ENCODE peak calls at places on chromosomes 3 and 15, in eight cellular contexts. K is esophagus squamous epithelium, S is brain microvascular endothelial cell, J is endothelial cell of umbilical vein, V is cardiac muscle cell, T is psoas muscle, X is tibial artery, F is stomach. W is an unnamed sample.

GRCh38 chr15:70910958-70911357 is 18.3 kb downstream of the LRRC49 start:
- DNase-seq in F (no peak), S (no peak), J (no peak), X (no peak), T (no peak), K (no peak), V (peak), W (no peak)

GRCh38 chr3:193211984-193212383 is 29.0 kb upstream of the PLAAT1 start:
- DNase-seq in S (no peak), T (no peak), V (no peak), J (no peak), K (no peak), F (no peak), X (no peak), W (no peak)

GRCh38 chr15:98485451-98485850 is 162.9 kb upstream of the IGF1R start:
- DNase-seq in J (no peak), X (no peak), F (no peak), V (no peak), T (no peak), K (no peak), S (no peak), W (no peak)

GRCh38 chr3:127800508-127800907 is 21.8 kb downstream of the MGLL start:
- DNase-seq in S (peak), X (no peak), F (no peak), K (no peak), J (peak), T (no peak), V (no peak), W (peak)

GRCh38 chr3:124428372-124429128 is 301.7 kb upstream of the UMPS start:
- DNase-seq in V (no peak), K (no peak), S (no peak), X (no peak), J (peak), T (no peak), F (no peak), W (no peak)

GRCh38 chr15:36075333-36075732 is 504.1 kb upstream of the CDIN1 start:
- DNase-seq in X (no peak), T (no peak), F (no peak), V (no peak), K (no peak), J (no peak), S (no peak), W (no peak)

GRCh38 chr15:45307230-45307924 is 55.3 kb downstream of the SLC28A2 start:
- DNase-seq in F (no peak), X (no peak), K (no peak), V (no peak), T (no peak), J (peak), S (peak), W (peak)

GRCh38 chr3:43726511-43726910 is 35.8 kb downstream of the ABHD5 start:
- DNase-seq in J (no peak), S (peak), V (no peak), K (no peak), F (no peak), T (no peak), X (no peak), W (peak)

GRCh38 chr3:96977671-96978070 is 163.3 kb downstream of the EPHA6 start:
- DNase-seq in T (no peak), F (no peak), X (no peak), V (no peak), J (no peak), S (no peak), K (no peak), W (no peak)

GRCh38 chr3:40719660-40720287 is 195.0 kb downstream of the ZNF621 start:
- DNase-seq in V (peak), J (no peak), S (no peak), F (no peak), T (no peak), X (no peak), K (no peak), W (no peak)

GRCh38 chr3:58260733-58261132 is 23.1 kb downstream of the ABHD6 start:
- DNase-seq in K (no peak), T (no peak), S (peak), J (no peak), X (no peak), F (no peak), V (no peak), W (peak)

GRCh38 chr15:32872606-32873291 is 154.9 kb downstream of the GREM1 start:
- DNase-seq in V (no peak), S (no peak), X (peak), J (no peak), K (no peak), F (peak), T (no peak), W (no peak)

GRCh38 chr3:157329541-157329940 is 107.1 kb upstream of the PTX3 start:
- DNase-seq in S (no peak), T (no peak), K (no peak), V (no peak), F (no peak), X (no peak), J (no peak), W (no peak)

GRCh38 chr15:63860161-63860954 is 26.6 kb upstream of the HERC1 start:
- DNase-seq in X (no peak), S (no peak), F (no peak), T (no peak), K (no peak), J (no peak), V (no peak), W (no peak)

GRCh38 chr15:31129769-31130303 is 28.3 kb upstream of the TRPM1 start:
- DNase-seq in F (no peak), V (no peak), X (no peak), J (no peak), S (no peak), T (no peak), K (no peak), W (peak)

GRCh38 chr3:158991146-158991705 is 189.4 kb downstream of the MFSD1 start:
- DNase-seq in X (no peak), K (no peak), V (no peak), S (no peak), T (no peak), F (peak), J (no peak), W (no peak)

GRCh38 chr3:184016169-184016570 is 1.5 kb downstream of the ABCC5 start:
- DNase-seq in X (no peak), J (no peak), S (no peak), K (no peak), V (peak), F (no peak), T (no peak), W (peak)

GRCh38 chr3:184629555-184630160 is 68.1 kb downstream of the EPHB3 start:
- DNase-seq in J (no peak), X (no peak), T (no peak), F (peak), V (peak), S (no peak), K (no peak), W (peak)

GRCh38 chr3:46162975-46163550 is 45.0 kb downstream of the CCR1 start:
- DNase-seq in V (no peak), K (no peak), F (no peak), T (peak), S (no peak), X (no peak), J (no peak), W (no peak)

GRCh38 chr3:123370819-123371218 is 78.1 kb downstream of the ADCY5 start:
- DNase-seq in X (no peak), S (no peak), T (no peak), J (no peak), V (no peak), K (no peak), F (no peak), W (no peak)

GRCh38 chr3:114207768-114208167 is 28.9 kb upstream of the DRD3 start:
- DNase-seq in S (no peak), X (no peak), K (no peak), F (no peak), V (no peak), T (no peak), J (no peak), W (no peak)

GRCh38 chr15:69664572-69665326 is 212.1 kb downstream of the RPLP1 start:
- DNase-seq in K (no peak), V (no peak), F (no peak), T (no peak), J (no peak), X (no peak), S (no peak), W (no peak)

GRCh38 chr3:147656023-147656422 is 246.9 kb downstream of the ZIC1 start:
- DNase-seq in T (no peak), K (no peak), S (peak), V (no peak), J (no peak), X (no peak), F (no peak), W (no peak)

GRCh38 chr3:30124435-30125390 is 481.7 kb upstream of the TGFBR2 start:
- DNase-seq in K (no peak), V (peak), X (no peak), J (no peak), F (no peak), T (no peak), S (peak), W (no peak)

GRCh38 chr3:55061619-55062018 is 133.8 kb upstream of the LRTM1 start:
- DNase-seq in S (no peak), J (no peak), K (no peak), V (no peak), T (no peak), X (no peak), F (no peak), W (no peak)

GRCh38 chr3:112514527-112515128 is 15.4 kb upstream of the BTLA start:
- DNase-seq in K (no peak), V (no peak), F (no peak), T (no peak), J (no peak), S (peak), X (no peak), W (no peak)

GRCh38 chr15:84685304-84685703 is 27.3 kb upstream of the NMB start:
- DNase-seq in F (no peak), J (no peak), S (peak), T (peak), X (peak), K (no peak), V (no peak), W (peak)

GRCh38 chr3:27723803-27724458 is 1.8 kb upstream of the EOMES start:
- DNase-seq in J (no peak), V (no peak), T (no peak), F (no peak), S (no peak), K (no peak), X (no peak), W (peak)

GRCh38 chr3:178446054-178446453 is 90.2 kb upstream of the KCNMB2 start:
- DNase-seq in F (no peak), T (no peak), S (no peak), J (no peak), K (no peak), V (no peak), X (no peak), W (no peak)

GRCh38 chr15:70013647-70014310 is 83.9 kb downstream of the TLE3 start:
- DNase-seq in K (no peak), X (no peak), S (no peak), J (no peak), F (no peak), V (no peak), T (no peak), W (peak)

GRCh38 chr3:187871204-187871591 is 125.9 kb upstream of the BCL6 start:
- DNase-seq in S (no peak), X (no peak), T (no peak), F (no peak), K (no peak), V (no peak), J (no peak), W (no peak)

GRCh38 chr15:67746022-67746421 is 79.3 kb upstream of the SKOR1 start:
- DNase-seq in K (no peak), X (no peak), S (no peak), F (no peak), T (no peak), V (no peak), J (no peak), W (peak)

GRCh38 chr15:40873625-40874561 is at the start of gene RHOV:
- DNase-seq in K (no peak), S (peak), J (peak), V (peak), X (peak), T (peak), F (peak), W (peak)

GRCh38 chr3:16877527-16877926 is 7.2 kb upstream of the PLCL2 start:
- DNase-seq in X (no peak), K (no peak), T (no peak), J (no peak), V (no peak), F (no peak), S (no peak), W (no peak)

GRCh38 chr3:194561306-194561974 is 71.8 kb downstream of the TMEM44 start:
- DNase-seq in K (no peak), T (no peak), X (no peak), F (no peak), V (no peak), S (no peak), J (peak), W (peak)

GRCh38 chr3:31740397-31740796 is 207.7 kb downstream of the STT3B start:
- DNase-seq in T (no peak), K (no peak), X (no peak), F (no peak), S (no peak), V (no peak), J (no peak), W (no peak)
- H3K27ac ChIP-seq in T (no peak), K (no peak), X (no peak), F (no peak), S (no peak), V (no peak), J (no peak), W (no peak)

GRCh38 chr15:90101969-90102890 is at the start of gene IDH2:
- DNase-seq in V (peak), J (peak), K (no peak), X (peak), T (peak), F (peak), S (peak), W (peak)
- TF ChIP-seq CTCF in V (no peak), J (no peak), K (no peak), X (no peak), T (peak), F (no peak), S (no peak), W (no peak)

GRCh38 chr3:57076422-57076951 is 16.0 kb downstream of the SPATA12 start:
- DNase-seq in J (no peak), V (no peak), K (no peak), T (no peak), X (no peak), S (no peak), F (no peak), W (no peak)
- H3K27ac ChIP-seq in J (no peak), V (no peak), K (no peak), T (no peak), X (no peak), S (no peak), F (no peak), W (no peak)

DNA sequence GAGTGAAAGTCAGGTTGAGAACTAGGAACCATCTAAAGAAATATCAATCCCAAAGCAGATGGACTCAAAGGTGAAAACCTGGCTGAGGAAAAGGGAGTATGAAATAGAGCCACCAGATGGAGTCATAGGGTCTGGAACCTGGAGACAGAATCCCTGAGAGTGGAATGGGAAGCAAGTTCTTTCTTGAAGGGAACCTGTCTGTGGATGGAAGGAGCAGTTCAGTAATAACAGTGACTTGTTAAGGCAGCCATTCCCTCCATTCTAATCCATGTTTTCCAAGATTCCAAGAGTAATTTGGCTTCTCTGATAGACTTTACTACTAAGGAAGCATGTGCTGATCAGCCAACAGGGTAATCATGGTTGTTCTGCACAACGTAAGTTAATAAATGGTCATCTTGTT is 22.5 kb upstream of the AQP9 start:
- DNase-seq in J (peak), K (no peak), X (no peak), T (no peak), V (no peak), S (no peak), F (no peak), W (no peak)
- TF ChIP-seq CTCF in J (peak), K (no peak), X (no peak), T (no peak), V (peak), S (peak), F (no peak), W (peak)

GRCh38 chr3:14143271-14143605 is 18.4 kb downstream of the TMEM43 start:
- DNase-seq in F (no peak), X (no peak), T (no peak), V (no peak), K (no peak), S (peak), J (no peak), W (peak)
- H3K27ac ChIP-seq in F (no peak), X (peak), T (peak), V (no peak), K (peak), S (peak), J (peak), W (peak)

W was measured in osteoblast.